ENCODE peak calls at places on chromosomes 2 and 18, in nine cellular contexts. L is astrocyte of the spinal cord, X is thyroid gland, W is testis, H is left ventricle myocardium inferior, O is AG04449, R is body of pancreas, U is cardiac muscle cell, M is heart left ventricle. V is an unnamed sample.

GRCh38 chr2:233421091-233421816 is 67.0 kb downstream of the DGKD start:
- DNase-seq in L (no peak), X (no peak), W (peak), H (no peak), O (no peak), R (no peak), U (no peak), M (no peak), V (no peak)

GRCh38 chr18:63073481-63073880 is 246.1 kb downstream of the BCL2 start:
- DNase-seq in L (no peak), X (no peak), W (no peak), H (no peak), O (no peak), R (no peak), U (no peak), M (no peak), V (peak)

GRCh38 chr18:11902522-11903292 is 5.4 kb downstream of the MPPE1 start:
- DNase-seq in L (peak), X (no peak), W (no peak), H (no peak), O (no peak), R (no peak), U (peak), M (no peak), V (no peak)

GRCh38 chr2:25294573-25295462 is 46.9 kb downstream of the DNMT3A start:
- DNase-seq in L (peak), X (peak), W (peak), H (peak), O (no peak), R (peak), U (peak), M (peak), V (no peak)

GRCh38 chr2:191713837-191714236 is 35.9 kb downstream of the NABP1 start:
- DNase-seq in L (no peak), X (no peak), W (no peak), H (no peak), O (no peak), R (no peak), U (no peak), M (no peak), V (no peak)

GRCh38 chr2:127024769-127025356 is 82.1 kb downstream of the BIN1 start:
- DNase-seq in L (peak), X (peak), W (peak), H (no peak), O (no peak), R (no peak), U (peak), M (no peak), V (no peak)

GRCh38 chr2:171046056-171046560 is 114.6 kb downstream of the TLK1 start:
- DNase-seq in L (peak), X (no peak), W (no peak), H (no peak), O (no peak), R (no peak), U (no peak), M (no peak), V (no peak)

GRCh38 chr2:231926761-231927565 is 767 bp upstream of the NPPC start:
- DNase-seq in L (no peak), X (peak), W (peak), H (no peak), O (no peak), R (no peak), U (peak), M (no peak), V (peak)

GRCh38 chr18:62784338-62784965 is 69.1 kb downstream of the PHLPP1 start:
- DNase-seq in L (peak), X (no peak), W (no peak), H (no peak), O (no peak), R (no peak), U (no peak), M (no peak), V (no peak)

GRCh38 chr2:25349397-25349796 is 7.7 kb upstream of the DNMT3A start:
- DNase-seq in L (peak), X (no peak), W (no peak), H (no peak), O (no peak), R (no peak), U (no peak), M (no peak), V (no peak)

GRCh38 chr18:28177828-28178635 is 1.1 kb upstream of the CDH2 start:
- DNase-seq in L (peak), X (peak), W (peak), H (peak), O (no peak), R (peak), U (peak), M (peak), V (no peak)

GRCh38 chr2:48965204-48965603 is 189.1 kb downstream of the FSHR start:
- DNase-seq in L (no peak), X (no peak), W (no peak), H (no peak), O (no peak), R (no peak), U (no peak), M (no peak), V (no peak)

GRCh38 chr2:48755473-48755872 is at the start of gene LHCGR:
- DNase-seq in L (no peak), X (peak), W (peak), H (peak), O (no peak), R (no peak), U (peak), M (peak), V (no peak)

GRCh38 chr18:13565228-13565627 is 161.1 kb downstream of the FAM210A start:
- DNase-seq in L (no peak), X (peak), W (no peak), H (peak), O (no peak), R (no peak), U (no peak), M (peak), V (no peak)

GRCh38 chr2:44110444-44110843 is 58.2 kb upstream of the PPM1B start:
- DNase-seq in L (no peak), X (no peak), W (no peak), H (no peak), O (no peak), R (no peak), U (no peak), M (no peak), V (no peak)

GRCh38 chr18:70151554-70152130 is 53.8 kb downstream of the RTTN start:
- DNase-seq in L (no peak), X (no peak), W (no peak), H (no peak), O (no peak), R (no peak), U (no peak), M (no peak), V (no peak)

GRCh38 chr2:71856709-71857525 is 290.7 kb downstream of the CYP26B1 start:
- DNase-seq in L (no peak), X (peak), W (no peak), H (no peak), O (no peak), R (no peak), U (peak), M (no peak), V (no peak)

GRCh38 chr2:80102026-80102425 is 202.5 kb downstream of the LRRTM1 start:
- DNase-seq in L (peak), X (no peak), W (no peak), H (no peak), O (peak), R (no peak), U (no peak), M (no peak), V (no peak)

GRCh38 chr18:26516964-26517363 is 31.4 kb downstream of the KCTD1 start:
- DNase-seq in L (no peak), X (no peak), W (peak), H (no peak), O (no peak), R (no peak), U (peak), M (no peak), V (no peak)

GRCh38 chr18:48790226-48790863 is 160.4 kb downstream of the SMAD7 start:
- DNase-seq in L (peak), X (peak), W (no peak), H (peak), O (no peak), R (peak), U (no peak), M (peak), V (no peak)

GRCh38 chr2:23593396-23594078 is 208.6 kb downstream of the KLHL29 start:
- DNase-seq in L (no peak), X (no peak), W (no peak), H (no peak), O (no peak), R (no peak), U (no peak), M (no peak), V (no peak)

GRCh38 chr2:86671304-86671981 is 47.8 kb upstream of the RNF103 start:
- DNase-seq in L (peak), X (peak), W (peak), H (no peak), O (no peak), R (peak), U (no peak), M (no peak), V (peak)

GRCh38 chr2:71827146-71827874 is 320.4 kb downstream of the CYP26B1 start:
- DNase-seq in L (no peak), X (no peak), W (no peak), H (no peak), O (no peak), R (no peak), U (no peak), M (no peak), V (no peak)

GRCh38 chr18:3037423-3037915 is 24.5 kb upstream of the LPIN2 start:
- DNase-seq in L (peak), X (no peak), W (no peak), H (no peak), O (no peak), R (no peak), U (no peak), M (no peak), V (peak)

GRCh38 chr2:217951521-217952247 is 51.1 kb downstream of the TNS1 start:
- DNase-seq in L (no peak), X (peak), W (no peak), H (no peak), O (no peak), R (peak), U (no peak), M (no peak), V (no peak)

GRCh38 chr2:126244937-126245336 is 411.0 kb upstream of the GYPC start:
- DNase-seq in L (no peak), X (no peak), W (peak), H (no peak), O (no peak), R (peak), U (peak), M (peak), V (peak)

DNA sequence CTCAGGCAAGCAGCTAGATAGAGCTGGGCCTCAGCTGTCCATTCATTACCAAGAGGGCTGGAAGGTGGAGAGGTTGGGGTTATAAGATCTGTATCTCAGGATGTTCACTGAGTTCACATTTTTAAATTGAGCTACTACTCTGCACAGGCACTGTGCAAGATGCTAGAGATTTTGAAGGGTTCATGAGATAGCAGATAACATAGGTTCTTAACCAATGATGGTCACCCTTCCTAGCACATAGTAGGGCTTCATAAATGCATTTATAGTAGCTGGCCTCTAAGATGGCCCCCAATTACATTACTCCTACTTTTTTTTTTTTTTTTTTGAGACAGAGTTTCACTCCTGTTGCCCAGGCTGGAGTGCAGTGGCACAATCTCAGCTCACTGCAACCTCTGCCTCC is 79.7 kb downstream of the DDX1 start:
- DNase-seq in L (no peak), X (no peak), W (no peak), H (no peak), O (no peak), R (no peak), U (no peak), M (no peak), V (no peak)
- H3K4me3 ChIP-seq in L (no peak), X (no peak), W (no peak), H (no peak), O (no peak), R (no peak), U (no peak), M (no peak), V (no peak)

GRCh38 chr18:58640428-58640805 is 11.5 kb upstream of the ALPK2 start:
- DNase-seq in L (no peak), X (no peak), W (no peak), H (no peak), O (no peak), R (no peak), U (no peak), M (no peak), V (no peak)
- TF ChIP-seq CTCF in L (no peak), X (no peak), W (no peak), H (no peak), O (no peak), R (no peak), U (no peak), M (no peak), V (no peak)

DNA sequence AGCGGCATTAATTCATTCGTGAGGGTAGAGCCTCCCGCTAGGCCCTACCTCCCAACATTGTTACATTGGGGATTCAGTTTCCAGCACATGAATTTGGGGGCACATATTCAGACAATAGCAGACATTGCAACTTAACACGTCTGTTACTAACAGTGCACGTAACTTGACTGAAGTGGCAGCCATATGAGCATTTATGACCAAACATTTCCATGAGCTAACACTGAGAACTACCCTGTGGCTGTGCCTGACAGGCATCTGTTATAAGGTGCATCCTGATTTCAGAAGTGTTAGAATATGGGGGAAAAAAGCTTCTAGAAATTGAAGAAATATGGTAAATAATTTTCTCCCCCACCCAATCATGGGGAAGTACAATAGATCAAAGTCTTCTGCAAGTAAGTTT is 24.5 kb downstream of the MALT1 start:
- DNase-seq in L (no peak), X (no peak), W (no peak), H (no peak), O (no peak), R (no peak), U (no peak), M (no peak), V (no peak)
- H3K4me3 ChIP-seq in L (no peak), X (no peak), W (no peak), H (no peak), O (no peak), R (no peak), U (no peak), M (no peak), V (no peak)

DNA sequence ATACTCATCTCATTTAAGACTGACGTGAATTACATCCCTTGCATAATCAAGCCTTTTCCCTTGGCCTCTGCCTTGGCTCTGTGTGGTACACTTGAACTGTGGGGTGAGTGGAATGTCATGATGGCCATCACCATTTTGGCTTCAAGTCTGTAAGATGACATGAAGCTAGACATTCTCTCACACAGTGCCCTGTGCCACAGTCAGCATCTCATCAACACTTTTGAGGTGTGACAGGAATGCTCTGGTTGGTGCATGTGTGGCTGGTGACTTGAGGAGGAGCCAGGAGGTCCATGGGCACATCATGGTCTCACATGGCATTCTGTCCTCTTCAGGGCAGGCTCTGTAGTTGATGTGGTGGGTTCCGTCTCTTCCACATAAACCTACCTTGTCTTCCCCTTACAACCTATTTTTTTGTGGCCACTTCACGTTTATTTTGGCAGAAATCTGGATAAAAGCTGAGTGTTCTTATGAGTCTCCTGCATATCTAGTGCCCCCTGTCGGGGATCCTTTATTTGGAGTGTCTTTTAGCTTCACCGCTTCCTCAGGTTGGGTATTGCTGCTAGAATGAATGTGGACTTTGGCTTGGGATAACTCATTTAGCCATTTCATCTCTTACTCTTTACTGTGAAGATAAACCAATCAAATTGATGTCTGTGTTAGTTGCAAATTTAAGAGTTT is 28.1 kb downstream of the MAP4K4 start:
- DNase-seq in L (no peak), X (no peak), W (no peak), H (no peak), O (no peak), R (no peak), U (no peak), M (peak), V (no peak)
- TF ChIP-seq CTCF in L (peak), X (no peak), W (no peak), H (peak), O (no peak), R (no peak), U (peak), M (no peak), V (no peak)

DNA sequence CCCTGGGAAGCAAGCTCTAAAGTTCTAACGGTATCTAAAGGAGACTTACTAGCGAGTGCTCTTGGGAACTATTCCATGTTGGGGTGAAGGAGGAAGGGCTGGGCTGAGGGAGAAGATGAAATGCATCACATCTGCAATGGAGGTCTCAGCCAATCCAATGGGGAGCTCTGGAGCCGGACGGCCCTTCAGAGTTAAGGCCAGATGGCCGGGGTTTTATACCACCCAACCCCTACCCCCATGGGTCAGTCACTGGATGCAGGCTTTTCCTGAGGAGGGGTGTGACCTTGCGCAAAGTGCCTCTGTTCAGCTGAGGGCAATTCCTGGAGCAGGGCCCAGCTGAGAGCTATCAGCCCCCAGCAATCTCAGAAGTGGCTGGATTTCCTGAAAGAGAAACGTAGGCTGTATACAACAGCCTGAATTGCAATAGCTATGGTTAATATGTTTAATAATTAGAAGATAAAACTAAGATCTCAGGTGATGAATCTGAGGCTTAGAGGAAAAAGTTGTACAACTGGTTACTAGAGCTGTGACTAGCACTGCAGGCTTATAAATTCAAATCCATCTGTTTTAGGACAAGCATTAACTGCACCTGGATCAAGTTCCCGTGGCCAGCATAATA is 21.6 kb downstream of the EIPR1 start:
- DNase-seq in L (no peak), X (no peak), W (no peak), H (no peak), O (no peak), R (no peak), U (no peak), M (no peak), V (no peak)
- H3K4me3 ChIP-seq in L (no peak), X (no peak), W (no peak), H (no peak), O (no peak), R (no peak), U (no peak), M (no peak), V (no peak)

DNA sequence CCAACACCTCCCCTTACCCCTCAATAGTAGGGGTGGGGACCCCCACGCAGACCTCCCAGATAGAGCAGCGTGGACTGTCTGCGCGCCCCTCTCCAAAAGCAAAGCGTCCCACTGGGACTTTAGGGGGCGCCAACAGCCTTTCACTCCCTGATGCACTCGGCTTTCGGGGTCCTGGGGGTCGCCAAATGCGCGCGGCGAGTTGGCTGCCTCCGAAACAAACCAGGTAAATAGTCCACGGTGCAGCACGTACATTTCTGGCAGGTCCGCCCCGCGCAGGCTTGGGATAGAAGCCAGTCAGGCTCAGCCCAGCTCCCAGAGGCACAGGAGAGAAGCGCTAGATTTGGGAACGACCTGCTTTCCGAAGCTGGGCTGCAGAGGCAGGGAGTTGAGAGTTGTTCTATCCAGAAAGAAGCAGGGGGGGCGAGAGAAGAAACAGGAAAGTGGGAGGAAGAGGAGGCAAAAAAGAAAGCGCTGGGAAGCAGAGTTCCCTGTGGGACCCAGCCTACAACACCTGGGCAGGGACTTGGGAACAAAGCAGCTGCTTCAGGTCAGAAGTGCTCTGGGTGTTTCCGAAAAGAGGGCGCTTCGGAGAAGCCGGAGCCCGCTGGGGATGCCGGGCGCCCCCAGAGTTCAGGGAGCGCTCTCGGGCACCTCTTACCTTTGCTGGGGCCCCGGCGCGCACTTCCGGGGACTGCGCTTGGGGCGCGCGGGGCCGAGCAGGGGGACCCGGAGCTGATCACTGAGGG is 544 bp downstream of the EVA1A start:
- DNase-seq in L (peak), X (peak), W (peak), H (peak), O (no peak), R (peak), U (peak), M (no peak), V (no peak)
- TF ChIP-seq CTCF in L (peak), X (no peak), W (peak), H (no peak), O (peak), R (no peak), U (peak), M (no peak), V (no peak)

GRCh38 chr2:196591621-196592022 is 47.9 kb upstream of the CCDC150 start:
- DNase-seq in L (no peak), X (no peak), W (no peak), H (no peak), O (no peak), R (no peak), U (no peak), M (no peak), V (no peak)
- H3K4me3 ChIP-seq in L (no peak), X (no peak), W (no peak), H (peak), O (no peak), R (no peak), U (no peak), M (peak), V (no peak)